ENCODE peak calls at places on chromosome 12, in seven cellular contexts. Z, K, F, J, P, M and R are unnamed samples.

GRCh38 chr12:68780731-68781130 is 27.2 kb upstream of the MDM2 start:
- DNase-seq in Z (no peak), K (peak; percentile 44), F (no peak), J (no peak), P (no peak), M (no peak), R (no peak)

GRCh38 chr12:74424778-74425177 is 112.9 kb upstream of the ATXN7L3B start:
- DNase-seq in Z (no peak), K (no peak), F (no peak), J (no peak), P (no peak), M (peak; percentile 6), R (no peak)

GRCh38 chr12:93783827-93784226 is 106.7 kb downstream of the CRADD start:
- DNase-seq in Z (no peak), K (no peak), F (no peak), J (no peak), P (no peak), M (no peak), R (no peak)

GRCh38 chr12:50059440-50060119 is 2.2 kb downstream of the ASIC1 start:
- DNase-seq in Z (no peak), K (peak; percentile 39), F (no peak), J (no peak), P (no peak), M (no peak), R (no peak)

GRCh38 chr12:66103011-66103913 is 27.3 kb downstream of the LLPH start:
- DNase-seq in Z (peak; percentile 13), K (peak; percentile 31), F (peak; percentile 11), J (no peak), P (peak; percentile 57), M (no peak), R (no peak)

GRCh38 chr12:131928080-131928764 is 854 bp upstream of the PUS1 start:
- DNase-seq in Z (peak; percentile 17), K (peak; percentile 30), F (no peak), J (peak; percentile 17), P (no peak), M (no peak), R (no peak)

GRCh38 chr12:7155471-7156034 is 25.4 kb downstream of the CLSTN3 start:
- DNase-seq in Z (peak; percentile 11), K (no peak), F (no peak), J (no peak), P (no peak), M (no peak), R (no peak)

GRCh38 chr12:6769003-6769389 is 2.8 kb downstream of the PTMS start:
- DNase-seq in Z (no peak), K (peak; percentile 29), F (peak; percentile 96), J (no peak), P (no peak), M (no peak), R (no peak)

GRCh38 chr12:46373303-46374182 is 970 bp upstream of the SLC38A2 start:
- DNase-seq in Z (peak; percentile 42), K (peak; percentile 68), F (peak; percentile 80), J (peak; percentile 71), P (no peak), M (peak; percentile 72), R (peak; percentile 43)

DNA sequence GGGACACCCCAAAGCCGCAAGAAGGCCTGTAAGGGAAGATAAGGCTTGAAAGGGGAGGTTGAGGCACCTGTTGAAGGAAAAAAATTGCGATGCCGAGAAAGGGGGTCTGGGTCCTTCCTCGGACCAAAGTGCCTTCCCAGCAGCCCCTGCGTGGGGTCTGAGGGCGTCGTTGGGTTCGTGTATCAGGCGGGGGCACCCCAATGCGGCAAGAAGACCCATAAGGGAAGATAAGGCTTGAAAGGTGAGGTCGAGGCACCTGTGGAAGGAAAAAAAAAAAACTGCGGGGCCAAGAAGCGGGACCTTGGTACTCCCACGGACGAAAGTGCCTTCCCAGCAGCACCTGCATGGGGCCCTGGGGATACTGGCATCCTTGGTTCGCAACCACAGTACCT is 277.5 kb downstream of the ALG10 start:
- DNase-seq in Z (no peak), K (no peak), F (no peak), J (no peak), P (no peak), M (no peak), R (no peak)
- H3K9me3 ChIP-seq in Z (no peaks in the 10 kb centered on the region), K (peaks cover 79% of the 10 kb centered on the region), F (peaks cover 5% of the 10 kb centered on the region), J (no peaks in the 10 kb centered on the region), P (peaks cover 33% of the 10 kb centered on the region), M (no peaks in the 10 kb centered on the region), R (peaks cover 4% of the 10 kb centered on the region)

GRCh38 chr12:11653215-11653753 is 3.8 kb downstream of the ETV6 start:
- DNase-seq in Z (no peak), K (peak; percentile 43), F (no peak), J (peak; percentile 23), P (no peak), M (no peak), R (peak; percentile 55)

GRCh38 chr12:11657511-11657910 is 8.0 kb downstream of the ETV6 start:
- DNase-seq in Z (no peak), K (no peak), F (no peak), J (no peak), P (no peak), M (no peak), R (no peak)

GRCh38 chr12:11654338-11654737 is 4.9 kb downstream of the ETV6 start:
- DNase-seq in Z (no peak), K (no peak), F (no peak), J (no peak), P (no peak), M (no peak), R (peak; percentile 49)

GRCh38 chr12:11658796-11659195 is 9.3 kb downstream of the ETV6 start:
- DNase-seq in Z (peak; percentile 7), K (peak; percentile 86), F (no peak), J (peak; percentile 39), P (no peak), M (no peak), R (no peak)

GRCh38 chr12:11656550-11656949 is 7.1 kb downstream of the ETV6 start:
- DNase-seq in Z (no peak), K (no peak), F (no peak), J (no peak), P (no peak), M (no peak), R (no peak)
- H3K4me2 ChIP-seq in Z (no peak overlapping the region), K (no peak overlapping the region), F (no peak overlapping the region), J (no peak overlapping the region), P (no peak overlapping the region), M (no peak overlapping the region), R (no peak overlapping the region)

GRCh38 chr12:108482717-108483212 is 32.3 kb upstream of the FICD start:
- DNase-seq in Z (peak; percentile 91), K (peak; percentile 6), F (no peak), J (no peak), P (no peak), M (no peak), R (no peak)
- H3K9me3 ChIP-seq in Z (no peaks in the 10 kb centered on the region), K (no peaks in the 10 kb centered on the region), F (no peaks in the 10 kb centered on the region), J (no peaks in the 10 kb centered on the region), P (no peaks in the 10 kb centered on the region), M (no peaks in the 10 kb centered on the region), R (peaks cover 6% of the 10 kb centered on the region)

DNA sequence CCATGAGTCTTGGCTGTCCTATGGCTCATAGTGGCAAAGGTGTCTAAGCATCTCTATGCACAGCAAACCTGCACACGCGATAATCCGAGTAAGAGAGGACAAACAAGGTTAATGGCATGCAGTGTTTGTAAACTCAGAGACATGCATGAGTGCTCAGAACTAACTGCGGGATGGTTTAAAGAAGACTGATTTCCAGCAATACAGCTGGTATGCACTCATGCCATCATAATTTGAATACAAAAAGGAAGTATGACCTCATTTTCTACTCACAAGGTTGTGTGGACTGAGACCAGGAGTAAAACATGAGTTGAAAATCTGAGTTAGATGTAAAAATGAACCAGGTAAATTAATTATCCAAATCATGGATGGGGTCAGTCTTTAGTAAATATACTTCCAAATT is 16.5 kb upstream of the TCP11L2 start:
- DNase-seq in Z (no peak), K (no peak), F (no peak), J (no peak), P (peak; percentile 74), M (no peak), R (peak; percentile 54)
- H3K4me2 ChIP-seq in Z (no peak overlapping the region), K (no peak overlapping the region), F (no peak overlapping the region), J (no peak overlapping the region), P (peak overlapping the region; percentile 55), M (peak overlapping the region; percentile 16), R (peak overlapping the region; percentile 60)

DNA sequence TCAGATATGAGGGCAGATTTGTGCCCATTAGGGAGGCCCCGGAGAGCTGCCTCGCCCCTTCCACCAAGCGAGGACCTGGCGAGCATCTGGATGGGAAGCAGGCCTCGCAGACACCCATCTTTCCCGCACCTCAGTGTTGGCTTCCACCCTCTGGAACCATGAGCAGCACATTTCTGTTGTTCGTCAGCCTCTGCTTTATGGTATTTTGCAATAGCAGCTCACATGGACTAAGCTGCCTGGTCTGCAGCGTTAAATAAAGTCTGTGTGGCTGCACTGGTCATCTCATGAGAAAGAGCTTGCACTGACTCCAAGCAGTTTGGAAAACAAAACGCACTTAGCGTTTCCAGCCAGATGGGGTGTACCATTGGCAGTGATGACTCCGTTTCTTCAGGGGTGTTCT is 75.8 kb downstream of the GLT1D1 start:
- DNase-seq in Z (no peak), K (no peak), F (no peak), J (no peak), P (no peak), M (no peak), R (no peak)
- H3K9me3 ChIP-seq in Z (peaks cover 4% of the 10 kb centered on the region), K (peaks cover 28% of the 10 kb centered on the region), F (no peaks in the 10 kb centered on the region), J (no peaks in the 10 kb centered on the region), P (no peaks in the 10 kb centered on the region), M (no peaks in the 10 kb centered on the region), R (no peaks in the 10 kb centered on the region)

GRCh38 chr12:116691636-116692035 is 46.2 kb downstream of the SPRING1 start:
- DNase-seq in Z (no peak), K (no peak), F (no peak), J (no peak), P (no peak), M (no peak), R (no peak)

GRCh38 chr12:116691205-116691604 is 46.7 kb downstream of the SPRING1 start:
- DNase-seq in Z (no peak), K (no peak), F (no peak), J (no peak), P (no peak), M (no peak), R (no peak)

GRCh38 chr12:116687888-116688287 is 50.0 kb downstream of the SPRING1 start:
- DNase-seq in Z (peak; percentile 42), K (no peak), F (peak; percentile 67), J (no peak), P (peak; percentile 88), M (peak; percentile 44), R (peak; percentile 43)

GRCh38 chr12:116689586-116689985 is 48.3 kb downstream of the SPRING1 start:
- DNase-seq in Z (no peak), K (no peak), F (no peak), J (no peak), P (peak; percentile 77), M (no peak), R (no peak)

GRCh38 chr12:116690016-116690709 is 47.7 kb downstream of the SPRING1 start:
- DNase-seq in Z (no peak), K (no peak), F (peak; percentile 31), J (no peak), P (peak; percentile 95), M (no peak), R (no peak)
- H3K4me2 ChIP-seq in Z (no peak overlapping the region), K (no peak overlapping the region), F (peak overlapping the region; percentile 21), J (no peak overlapping the region), P (peak overlapping the region; percentile 79), M (no peak overlapping the region), R (no peak overlapping the region)